ENCODE peak calls at places on chromosomes 12 and 14, in four cellular contexts. I is hippocampal formation, K is cardiac septum, Z is Calu3. X is an unnamed sample.
A peak's percentile ranks its signal among the peaks of the same experiment; 100 is the strongest.

GRCh38 chr12:56995201-56995929 is 11.0 kb downstream of the ZBTB39 start:
- DNase-seq in I (no peak), K (no peak), Z (no peak), X (peak; percentile 65)

GRCh38 chr14:70005281-70005805 is 126.1 kb downstream of the SMOC1 start:
- DNase-seq in I (no peak), K (no peak), Z (peak; percentile 38), X (no peak)

GRCh38 chr12:50073712-50074111 is 11.4 kb upstream of the SMARCD1 start:
- DNase-seq in I (no peak), K (no peak), Z (no peak), X (no peak)

GRCh38 chr12:6303046-6303445 is 7.4 kb upstream of the PLEKHG6 start:
- DNase-seq in I (no peak), K (no peak), Z (no peak), X (no peak)

GRCh38 chr12:52004042-52004648 is 2.6 kb upstream of the TAMALIN start:
- DNase-seq in I (peak; percentile 61), K (no peak), Z (peak; percentile 66), X (no peak)

GRCh38 chr12:94500831-94501567 is 41.3 kb upstream of the CEP83 start:
- DNase-seq in I (no peak), K (no peak), Z (no peak), X (no peak)

GRCh38 chr12:99170026-99170425 is 477.5 kb upstream of the GARIN6 start:
- DNase-seq in I (no peak), K (no peak), Z (no peak), X (no peak)

GRCh38 chr12:50986961-50987737 is 34.8 kb downstream of the HIGD1C start:
- DNase-seq in I (peak; percentile 51), K (no peak), Z (peak; percentile 27), X (no peak)

GRCh38 chr12:80031229-80031628 is 68.1 kb upstream of the OTOGL start:
- DNase-seq in I (no peak), K (no peak), Z (no peak), X (no peak)

GRCh38 chr12:117025481-117026151 is 73.6 kb downstream of the TESC start:
- DNase-seq in I (peak; percentile 50), K (peak; percentile 84), Z (peak; percentile 76), X (peak; percentile 79)

GRCh38 chr14:63713058-63713457 is 14.8 kb downstream of the SGPP1 start:
- DNase-seq in I (no peak), K (no peak), Z (no peak), X (no peak)

GRCh38 chr14:59482471-59483331 is 1.5 kb downstream of the L3HYPDH start:
- DNase-seq in I (no peak), K (no peak), Z (peak; percentile 37), X (no peak)

GRCh38 chr14:74582910-74583581 is 29.0 kb downstream of the LTBP2 start:
- DNase-seq in I (no peak), K (peak; percentile 74), Z (no peak), X (peak; percentile 82)

GRCh38 chr12:20132818-20133217 is 235.5 kb upstream of the PDE3A start:
- DNase-seq in I (no peak), K (no peak), Z (no peak), X (no peak)

GRCh38 chr12:110780448-110780847 is 37.8 kb upstream of the PPP1CC start:
- DNase-seq in I (no peak), K (no peak), Z (no peak), X (no peak)

GRCh38 chr12:53500119-53500775 is 836 bp upstream of the TARBP2 start:
- DNase-seq in I (no peak), K (no peak), Z (no peak), X (no peak)

GRCh38 chr14:32413967-32414640 is 85.0 kb downstream of the AKAP6 start:
- DNase-seq in I (no peak), K (no peak), Z (no peak), X (no peak)

GRCh38 chr12:110501378-110501721 is 561 bp downstream of the VPS29 start:
- DNase-seq in I (peak; percentile 11), K (no peak), Z (peak; percentile 61), X (no peak)

GRCh38 chr14:103654619-103655018 is 25.6 kb downstream of the KLC1 start:
- DNase-seq in I (no peak), K (no peak), Z (no peak), X (no peak)

GRCh38 chr12:95509300-95509699 is 35.3 kb downstream of the METAP2 start:
- DNase-seq in I (no peak), K (no peak), Z (no peak), X (no peak)

GRCh38 chr12:21637985-21638891 is 19.4 kb downstream of the LDHB start:
- DNase-seq in I (no peak), K (no peak), Z (no peak), X (no peak)

GRCh38 chr12:56581418-56582145 is 48.5 kb downstream of the BAZ2A start:
- DNase-seq in I (no peak), K (no peak), Z (no peak), X (no peak)

GRCh38 chr14:91396959-91397815 is 20.4 kb downstream of the CCDC88C start:
- DNase-seq in I (no peak), K (peak; percentile 88), Z (peak; percentile 56), X (no peak)

GRCh38 chr12:47964102-47964723 is 817 bp downstream of the TMEM106C start:
- DNase-seq in I (no peak), K (no peak), Z (no peak), X (no peak)

GRCh38 chr12:13000616-13000934 is 510 bp upstream of the HEBP1 start:
- DNase-seq in I (peak; percentile 54), K (no peak), Z (peak; percentile 34), X (no peak)

GRCh38 chr14:68449565-68450295 is 343.1 kb downstream of the ZFP36L1 start:
- DNase-seq in I (no peak), K (no peak), Z (no peak), X (no peak)

GRCh38 chr12:123367511-123367910 is 2.9 kb upstream of the SBNO1 start:
- DNase-seq in I (no peak), K (no peak), Z (no peak), X (no peak)

GRCh38 chr12:107196681-107197080 is 103.3 kb upstream of the CRY1 start:
- DNase-seq in I (no peak), K (no peak), Z (no peak), X (no peak)

GRCh38 chr14:104594310-104595046 is 10.1 kb downstream of the TMEM179 start:
- DNase-seq in I (no peak), K (no peak), Z (no peak), X (no peak)

GRCh38 chr14:35861204-35861868 is 35.2 kb downstream of the BRMS1L start:
- DNase-seq in I (no peak), K (no peak), Z (no peak), X (no peak)